ENCODE peak calls at places on chromosome 11, in ten cellular contexts. One of them, this sample, is unnamed.

GRCh38 chr11:57778318-57779037 is 16.9 kb downstream of the CTNND1 start:
- DNase-seq in HCT116: peak; percentile 89
- DNase-seq in prostate gland: peak; percentile 91
- DNase-seq in breast epithelium: peak; percentile 89
- DNase-seq in stomach: peak; percentile 95
- DNase-seq in spleen: peak; percentile 79
- DNase-seq in K562: peak; percentile 73
- DNase-seq in HL-60: no peak
- DNase-seq in SK-N-SH: peak; percentile 83
- DNase-seq in transverse colon: peak; percentile 92
- DNase-seq in this sample: no peak

GRCh38 chr11:130166457-130166784 is 6.8 kb downstream of the ST14 start:
- DNase-seq in breast epithelium: no peak
- DNase-seq in K562: peak; percentile 44
- DNase-seq in stomach: peak; percentile 49
- DNase-seq in HCT116: peak; percentile 82
- DNase-seq in spleen: no peak
- DNase-seq in prostate gland: no peak
- DNase-seq in HL-60: no peak
- DNase-seq in transverse colon: peak; percentile 78
- DNase-seq in SK-N-SH: peak; percentile 46
- DNase-seq in this sample: no peak

GRCh38 chr11:15107730-15108515 is 6.8 kb upstream of the INSC start:
- DNase-seq in stomach: no peak
- DNase-seq in spleen: no peak
- DNase-seq in SK-N-SH: no peak
- DNase-seq in prostate gland: no peak
- DNase-seq in HL-60: no peak
- DNase-seq in HCT116: no peak
- DNase-seq in transverse colon: no peak
- DNase-seq in K562: no peak
- DNase-seq in breast epithelium: no peak
- DNase-seq in this sample: no peak

GRCh38 chr11:121321614-121322243 is 29.2 kb downstream of the SC5D start:
- DNase-seq in spleen: no peak
- DNase-seq in K562: peak; percentile 4
- DNase-seq in transverse colon: peak; percentile 49
- DNase-seq in HL-60: no peak
- DNase-seq in breast epithelium: peak; percentile 25
- DNase-seq in SK-N-SH: no peak
- DNase-seq in prostate gland: peak; percentile 37
- DNase-seq in HCT116: peak; percentile 12
- DNase-seq in stomach: no peak
- DNase-seq in this sample: no peak

GRCh38 chr11:132943325-132943736 is 589.0 kb downstream of the OPCML start:
- DNase-seq in spleen: no peak
- DNase-seq in transverse colon: no peak
- DNase-seq in K562: no peak
- DNase-seq in HCT116: no peak
- DNase-seq in HL-60: no peak
- DNase-seq in stomach: no peak
- DNase-seq in breast epithelium: no peak
- DNase-seq in prostate gland: no peak
- DNase-seq in SK-N-SH: no peak
- DNase-seq in this sample: no peak

GRCh38 chr11:72630104-72630852 is 43.9 kb downstream of the PDE2A start:
- DNase-seq in spleen: no peak
- DNase-seq in prostate gland: no peak
- DNase-seq in HCT116: no peak
- DNase-seq in HL-60: no peak
- DNase-seq in stomach: no peak
- DNase-seq in breast epithelium: no peak
- DNase-seq in SK-N-SH: no peak
- DNase-seq in transverse colon: no peak
- DNase-seq in K562: no peak
- DNase-seq in this sample: no peak

GRCh38 chr11:19849107-19849789 is 136.6 kb downstream of the NAV2 start:
- DNase-seq in prostate gland: no peak
- DNase-seq in stomach: peak; percentile 34
- DNase-seq in spleen: no peak
- DNase-seq in HL-60: no peak
- DNase-seq in breast epithelium: no peak
- DNase-seq in SK-N-SH: no peak
- DNase-seq in transverse colon: no peak
- DNase-seq in HCT116: no peak
- DNase-seq in K562: no peak
- DNase-seq in this sample: no peak

GRCh38 chr11:10522921-10523320 is 18.1 kb downstream of the RNF141 start:
- DNase-seq in transverse colon: no peak
- DNase-seq in SK-N-SH: no peak
- DNase-seq in prostate gland: peak; percentile 91
- DNase-seq in spleen: no peak
- DNase-seq in breast epithelium: no peak
- DNase-seq in K562: no peak
- DNase-seq in HL-60: no peak
- DNase-seq in HCT116: no peak
- DNase-seq in stomach: no peak
- DNase-seq in this sample: no peak

GRCh38 chr11:130418756-130419155 is 9.7 kb downstream of the ADAMTS8 start:
- DNase-seq in K562: no peak
- DNase-seq in SK-N-SH: no peak
- DNase-seq in stomach: no peak
- DNase-seq in prostate gland: no peak
- DNase-seq in spleen: no peak
- DNase-seq in HCT116: no peak
- DNase-seq in breast epithelium: peak; percentile 76
- DNase-seq in transverse colon: no peak
- DNase-seq in HL-60: no peak
- DNase-seq in this sample: no peak

GRCh38 chr11:58726594-58727414 is 4.9 kb downstream of the GLYAT start:
- DNase-seq in HL-60: peak; percentile 35
- DNase-seq in prostate gland: no peak
- DNase-seq in breast epithelium: no peak
- DNase-seq in HCT116: no peak
- DNase-seq in stomach: no peak
- DNase-seq in SK-N-SH: peak; percentile 7
- DNase-seq in transverse colon: no peak
- DNase-seq in K562: peak; percentile 80
- DNase-seq in spleen: no peak
- DNase-seq in this sample: no peak

GRCh38 chr11:67615455-67616430 is 9.0 kb downstream of the NDUFV1 start:
- DNase-seq in transverse colon: peak; percentile 55
- DNase-seq in spleen: peak; percentile 85
- DNase-seq in stomach: peak; percentile 62
- DNase-seq in prostate gland: no peak
- DNase-seq in breast epithelium: no peak
- DNase-seq in SK-N-SH: peak; percentile 76
- DNase-seq in K562: peak; percentile 59
- DNase-seq in HCT116: peak; percentile 41
- DNase-seq in HL-60: peak; percentile 26
- DNase-seq in this sample: peak; percentile 56

DNA sequence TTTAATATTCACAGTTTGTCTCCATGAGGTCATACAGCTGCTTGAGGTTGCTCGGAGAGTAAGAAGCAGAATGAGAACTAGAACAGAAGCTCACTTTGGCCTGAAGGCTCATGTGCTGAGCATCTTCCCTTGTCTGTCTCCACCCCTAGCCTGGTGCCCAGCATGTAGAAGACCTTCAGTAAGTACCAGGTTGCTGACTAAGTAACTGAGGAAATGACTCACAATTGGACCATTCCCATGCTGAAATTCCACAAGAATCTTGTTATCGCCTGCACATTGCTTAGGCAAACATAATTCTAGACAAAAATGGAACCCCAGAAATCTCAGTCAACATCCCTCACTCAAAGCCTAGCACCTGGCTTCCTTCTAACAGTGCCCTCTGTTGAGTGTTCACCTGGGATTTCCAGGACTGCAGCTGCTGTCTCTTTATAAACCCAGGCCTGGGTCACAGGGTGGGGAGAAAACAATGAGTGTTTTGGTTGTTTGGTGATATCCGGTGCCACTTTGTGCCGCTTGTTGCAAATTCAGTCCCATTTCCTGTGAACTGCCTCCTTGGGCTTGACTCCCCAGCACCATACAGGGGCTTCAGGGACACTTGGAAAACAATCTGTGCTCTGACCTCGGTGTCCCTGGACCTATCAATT is 406.8 kb downstream of the ETS1 start:
- DNase-seq in stomach: no peak
- DNase-seq in prostate gland: no peak
- DNase-seq in SK-N-SH: no peak
- DNase-seq in HL-60: no peak
- DNase-seq in HCT116: no peak
- DNase-seq in spleen: no peak
- DNase-seq in K562: no peak
- DNase-seq in breast epithelium: no peak
- DNase-seq in transverse colon: no peak
- DNase-seq in this sample: no peak
- TF ChIP-seq POLR2AphosphoS5 in stomach: no peak
- TF ChIP-seq POLR2AphosphoS5 in prostate gland: no peak
- TF ChIP-seq POLR2AphosphoS5 in SK-N-SH: no peak
- TF ChIP-seq POLR2AphosphoS5 in HL-60: no peak
- TF ChIP-seq POLR2AphosphoS5 in HCT116: no peak
- TF ChIP-seq POLR2AphosphoS5 in spleen: no peak
- TF ChIP-seq POLR2AphosphoS5 in K562: no peak
- TF ChIP-seq POLR2AphosphoS5 in breast epithelium: no peak
- TF ChIP-seq POLR2AphosphoS5 in transverse colon: no peak
- TF ChIP-seq POLR2AphosphoS5 in this sample: no peak

GRCh38 chr11:112163875-112164521 is at the start of gene IL18:
- DNase-seq in spleen: peak; percentile 84
- DNase-seq in K562: peak; percentile 55
- DNase-seq in SK-N-SH: no peak
- DNase-seq in transverse colon: peak; percentile 88
- DNase-seq in prostate gland: no peak
- DNase-seq in breast epithelium: no peak
- DNase-seq in stomach: peak; percentile 67
- DNase-seq in HL-60: peak; percentile 41
- DNase-seq in HCT116: peak; percentile 78
- DNase-seq in this sample: no peak
- TF ChIP-seq POLR2AphosphoS5 in spleen: peak; percentile 10
- TF ChIP-seq POLR2AphosphoS5 in K562: no peak
- TF ChIP-seq POLR2AphosphoS5 in SK-N-SH: no peak
- TF ChIP-seq POLR2AphosphoS5 in transverse colon: peak; percentile 38
- TF ChIP-seq POLR2AphosphoS5 in prostate gland: no peak
- TF ChIP-seq POLR2AphosphoS5 in breast epithelium: no peak
- TF ChIP-seq POLR2AphosphoS5 in stomach: no peak
- TF ChIP-seq POLR2AphosphoS5 in HL-60: peak; percentile 56
- TF ChIP-seq POLR2AphosphoS5 in HCT116: peak; percentile 97
- TF ChIP-seq POLR2AphosphoS5 in this sample: no peak

DNA sequence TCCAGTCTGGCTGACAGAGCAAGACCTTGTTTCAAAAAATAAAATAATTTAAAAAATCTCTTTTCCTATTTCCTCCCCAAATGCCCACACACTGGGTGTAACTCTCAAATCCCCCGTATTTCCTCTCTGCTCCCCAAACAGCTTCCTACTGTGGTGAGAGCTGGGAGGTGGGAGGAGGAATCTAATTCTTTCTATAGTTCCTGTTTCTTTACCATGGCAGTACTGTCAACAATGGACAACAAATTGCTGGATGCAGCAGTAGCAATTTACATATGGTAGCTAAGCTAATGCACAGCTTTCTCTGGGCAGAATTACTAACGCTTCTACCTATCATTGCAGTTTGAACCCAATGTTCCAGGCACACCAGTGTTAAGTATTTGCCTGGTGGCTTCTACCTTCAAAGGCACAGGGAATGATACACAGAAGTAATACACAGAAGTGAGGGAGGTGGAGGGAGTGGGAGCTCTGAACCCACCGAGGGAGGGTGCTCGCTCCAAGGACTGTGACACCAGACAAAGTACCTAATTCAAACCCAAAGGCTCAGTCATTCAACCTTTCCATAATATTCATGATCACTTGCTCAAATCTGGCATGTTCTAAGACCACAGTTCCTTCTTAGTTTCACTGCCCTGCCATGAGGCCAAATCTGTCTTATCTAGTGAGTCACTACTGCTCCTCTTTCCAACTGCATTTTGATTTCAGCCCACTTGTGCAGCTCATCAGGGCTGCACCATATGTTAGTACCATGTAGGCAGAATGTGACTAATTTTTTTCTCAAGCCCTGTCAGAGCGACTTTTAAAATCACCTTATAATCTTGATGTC is 37.9 kb downstream of the CELF1 start:
- DNase-seq in stomach: no peak
- DNase-seq in K562: peak; percentile 70
- DNase-seq in prostate gland: no peak
- DNase-seq in transverse colon: no peak
- DNase-seq in HCT116: no peak
- DNase-seq in HL-60: peak; percentile 58
- DNase-seq in SK-N-SH: no peak
- DNase-seq in spleen: no peak
- DNase-seq in breast epithelium: no peak
- DNase-seq in this sample: no peak
- TF ChIP-seq POLR2AphosphoS5 in stomach: no peak
- TF ChIP-seq POLR2AphosphoS5 in K562: no peak
- TF ChIP-seq POLR2AphosphoS5 in prostate gland: no peak
- TF ChIP-seq POLR2AphosphoS5 in transverse colon: no peak
- TF ChIP-seq POLR2AphosphoS5 in HCT116: no peak
- TF ChIP-seq POLR2AphosphoS5 in HL-60: peak; percentile 22
- TF ChIP-seq POLR2AphosphoS5 in SK-N-SH: no peak
- TF ChIP-seq POLR2AphosphoS5 in spleen: no peak
- TF ChIP-seq POLR2AphosphoS5 in breast epithelium: no peak
- TF ChIP-seq POLR2AphosphoS5 in this sample: no peak

GRCh38 chr11:102319544-102319943 is 2.3 kb downstream of the BIRC3 start:
- DNase-seq in spleen: no peak
- DNase-seq in stomach: no peak
- DNase-seq in breast epithelium: no peak
- DNase-seq in HCT116: no peak
- DNase-seq in prostate gland: no peak
- DNase-seq in transverse colon: no peak
- DNase-seq in SK-N-SH: no peak
- DNase-seq in HL-60: no peak
- DNase-seq in K562: no peak
- DNase-seq in this sample: no peak

GRCh38 chr11:102320166-102320565 is 2.9 kb downstream of the BIRC3 start:
- DNase-seq in HCT116: no peak
- DNase-seq in HL-60: no peak
- DNase-seq in breast epithelium: no peak
- DNase-seq in SK-N-SH: no peak
- DNase-seq in transverse colon: no peak
- DNase-seq in spleen: no peak
- DNase-seq in prostate gland: no peak
- DNase-seq in stomach: no peak
- DNase-seq in K562: no peak
- DNase-seq in this sample: no peak

GRCh38 chr11:102322560-102322959 is 5.3 kb downstream of the BIRC3 start:
- DNase-seq in prostate gland: no peak
- DNase-seq in SK-N-SH: no peak
- DNase-seq in K562: no peak
- DNase-seq in HCT116: no peak
- DNase-seq in breast epithelium: no peak
- DNase-seq in HL-60: no peak
- DNase-seq in transverse colon: no peak
- DNase-seq in stomach: no peak
- DNase-seq in spleen: no peak
- DNase-seq in this sample: no peak

GRCh38 chr11:102318469-102318868 is 1.2 kb downstream of the BIRC3 start:
- DNase-seq in stomach: peak; percentile 42
- DNase-seq in prostate gland: no peak
- DNase-seq in SK-N-SH: no peak
- DNase-seq in HL-60: no peak
- DNase-seq in spleen: peak; percentile 69
- DNase-seq in transverse colon: peak; percentile 30
- DNase-seq in breast epithelium: no peak
- DNase-seq in K562: no peak
- DNase-seq in HCT116: no peak
- DNase-seq in this sample: no peak

GRCh38 chr11:102320679-102321078 is 3.4 kb downstream of the BIRC3 start:
- DNase-seq in HCT116: no peak
- DNase-seq in stomach: no peak
- DNase-seq in K562: no peak
- DNase-seq in breast epithelium: no peak
- DNase-seq in SK-N-SH: no peak
- DNase-seq in transverse colon: no peak
- DNase-seq in HL-60: no peak
- DNase-seq in spleen: no peak
- DNase-seq in prostate gland: no peak
- DNase-seq in this sample: no peak
- TF ChIP-seq POLR2AphosphoS5 in HCT116: no peak
- TF ChIP-seq POLR2AphosphoS5 in stomach: peak; percentile 69
- TF ChIP-seq POLR2AphosphoS5 in K562: no peak
- TF ChIP-seq POLR2AphosphoS5 in breast epithelium: no peak
- TF ChIP-seq POLR2AphosphoS5 in SK-N-SH: no peak
- TF ChIP-seq POLR2AphosphoS5 in transverse colon: no peak
- TF ChIP-seq POLR2AphosphoS5 in HL-60: no peak
- TF ChIP-seq POLR2AphosphoS5 in spleen: no peak
- TF ChIP-seq POLR2AphosphoS5 in prostate gland: peak; percentile 39
- TF ChIP-seq POLR2AphosphoS5 in this sample: no peak

This sample was measured in GM12892.